ENCODE peak calls at places on chromosome 10, in four cellular contexts. F, W, T and D are unnamed samples.

GRCh38 chr10:100265821-100266485 is 1.5 kb downstream of the CWF19L1 start:
- DNase-seq in F (no peak), W (no peak), T (no peak), D (no peak)

GRCh38 chr10:77377034-77377433 is 260.6 kb downstream of the KCNMA1 start:
- DNase-seq in F (peak), W (no peak), T (no peak), D (no peak)

GRCh38 chr10:29328988-29329387 is 40.1 kb downstream of the LYZL1 start:
- DNase-seq in F (peak), W (no peak), T (no peak), D (no peak)

GRCh38 chr10:93465806-93466675 is 16.1 kb downstream of the MYOF start:
- DNase-seq in F (no peak), W (peak), T (no peak), D (no peak)

GRCh38 chr10:5254488-5254887 is 57.9 kb downstream of the AKR1C4 start:
- DNase-seq in F (no peak), W (no peak), T (no peak), D (no peak)

GRCh38 chr10:77637986-77638765 is 568 bp upstream of the KCNMA1 start:
- DNase-seq in F (peak), W (no peak), T (peak), D (peak)

GRCh38 chr10:110083884-110084283 is 76.1 kb downstream of the ADD3 start:
- DNase-seq in F (no peak), W (peak), T (no peak), D (no peak)

GRCh38 chr10:12690525-12691139 is 310.9 kb downstream of the CCDC3 start:
- DNase-seq in F (peak), W (no peak), T (no peak), D (no peak)

GRCh38 chr10:33387720-33388119 is 53.3 kb upstream of the NRP1 start:
- DNase-seq in F (no peak), W (no peak), T (no peak), D (no peak)

GRCh38 chr10:71621783-71622526 is 97.6 kb downstream of the C10orf105 start:
- DNase-seq in F (peak), W (no peak), T (no peak), D (no peak)

GRCh38 chr10:63757067-63757466 is 235.9 kb downstream of the REEP3 start:
- DNase-seq in F (no peak), W (no peak), T (no peak), D (no peak)

GRCh38 chr10:74704629-74705360 is 121.6 kb upstream of the KAT6B start:
- DNase-seq in F (no peak), W (peak), T (no peak), D (peak)

GRCh38 chr10:15370212-15370740 is 813 bp downstream of the FAM171A1 start:
- DNase-seq in F (peak), W (no peak), T (peak), D (peak)

GRCh38 chr10:6753644-6754043 is 173.6 kb upstream of the PRKCQ start:
- DNase-seq in F (no peak), W (no peak), T (no peak), D (no peak)

GRCh38 chr10:42836771-42837468 is 54.3 kb downstream of the BMS1 start:
- DNase-seq in F (no peak), W (no peak), T (no peak), D (no peak)

GRCh38 chr10:53697038-53697437 is 924.5 kb upstream of the MBL2 start:
- DNase-seq in F (peak), W (no peak), T (no peak), D (no peak)

GRCh38 chr10:30199376-30200018 is 140.1 kb upstream of the JCAD start:
- DNase-seq in F (no peak), W (no peak), T (no peak), D (no peak)

GRCh38 chr10:7953447-7953846 is 101.0 kb upstream of the GATA3 start:
- DNase-seq in F (no peak), W (no peak), T (no peak), D (no peak)

GRCh38 chr10:110336111-110336721 is 31.5 kb upstream of the SMNDC1 start:
- DNase-seq in F (peak), W (no peak), T (no peak), D (peak)

GRCh38 chr10:7789390-7789789 is 1.4 kb downstream of the ATP5F1C start:
- DNase-seq in F (peak), W (no peak), T (no peak), D (no peak)

GRCh38 chr10:5291501-5292195 is 73.1 kb upstream of the UCN3 start:
- DNase-seq in F (peak), W (no peak), T (peak), D (no peak)

GRCh38 chr10:29386347-29386999 is 97.6 kb downstream of the LYZL1 start:
- DNase-seq in F (peak), W (no peak), T (peak), D (peak)

GRCh38 chr10:98374176-98374969 is 40.6 kb downstream of the PYROXD2 start:
- DNase-seq in F (peak), W (no peak), T (no peak), D (no peak)

GRCh38 chr10:70952446-70952845 is 64.1 kb upstream of the PCBD1 start:
- DNase-seq in F (no peak), W (no peak), T (no peak), D (peak)

GRCh38 chr10:77877461-77878344 is 48.9 kb downstream of the DLG5 start:
- DNase-seq in F (peak), W (no peak), T (peak), D (no peak)

GRCh38 chr10:70651661-70652060 is 20.6 kb upstream of the ADAMTS14 start:
- DNase-seq in F (peak), W (no peak), T (peak), D (peak)

GRCh38 chr10:85622425-85622824 is 744.2 kb downstream of the GRID1 start:
- DNase-seq in F (no peak), W (no peak), T (no peak), D (no peak)

GRCh38 chr10:85861513-85862197 is 504.9 kb downstream of the GRID1 start:
- DNase-seq in F (no peak), W (no peak), T (no peak), D (no peak)

GRCh38 chr10:6667679-6668270 is 87.7 kb upstream of the PRKCQ start:
- DNase-seq in F (peak), W (no peak), T (peak), D (peak)